ENCODE peak calls at places on chromosomes 16 and 17, in five cellular contexts. One of them, this sample, is unnamed.
A peak's percentile ranks its signal among the peaks of the same experiment; 100 is the strongest.

GRCh38 chr16:1163567-1164055 is 10.7 kb downstream of the CACNA1H start:
- DNase-seq in HEK293T: no peak
- DNase-seq in GM12878: no peak
- DNase-seq in K562: no peak
- DNase-seq in HepG2: no peak
- DNase-seq in this sample: no peak

GRCh38 chr16:12395266-12395665 is 408.4 kb downstream of the CPPED1 start:
- DNase-seq in HEK293T: no peak
- DNase-seq in GM12878: no peak
- DNase-seq in K562: no peak
- DNase-seq in HepG2: no peak
- DNase-seq in this sample: no peak

GRCh38 chr16:74677868-74678267 is 11.2 kb upstream of the RFWD3 start:
- DNase-seq in HEK293T: no peak
- DNase-seq in GM12878: no peak
- DNase-seq in K562: no peak
- DNase-seq in HepG2: no peak
- DNase-seq in this sample: no peak

GRCh38 chr17:83142619-83143018 is 63.2 kb downstream of the METRNL start:
- DNase-seq in HEK293T: no peak
- DNase-seq in GM12878: no peak
- DNase-seq in K562: no peak
- DNase-seq in HepG2: no peak
- DNase-seq in this sample: peak; percentile 28

GRCh38 chr16:22739077-22739476 is 74.9 kb upstream of the HS3ST2 start:
- DNase-seq in HEK293T: no peak
- DNase-seq in GM12878: no peak
- DNase-seq in K562: no peak
- DNase-seq in HepG2: no peak
- DNase-seq in this sample: no peak

GRCh38 chr16:31386157-31386984 is 6.8 kb upstream of the ITGAD start:
- DNase-seq in HEK293T: no peak
- DNase-seq in GM12878: no peak
- DNase-seq in K562: no peak
- DNase-seq in HepG2: no peak
- DNase-seq in this sample: no peak

GRCh38 chr16:88479795-88480760 is 27.0 kb downstream of the ZFPM1 start:
- DNase-seq in HEK293T: no peak
- DNase-seq in GM12878: no peak
- DNase-seq in K562: no peak
- DNase-seq in HepG2: no peak
- DNase-seq in this sample: no peak

GRCh38 chr16:58243528-58244004 is 45.7 kb upstream of the CSNK2A2 start:
- DNase-seq in HEK293T: no peak
- DNase-seq in GM12878: peak; percentile 91
- DNase-seq in K562: no peak
- DNase-seq in HepG2: no peak
- DNase-seq in this sample: no peak

GRCh38 chr17:26792486-26792885 is 501.4 kb upstream of the WSB1 start:
- DNase-seq in HEK293T: no peak
- DNase-seq in GM12878: peak; percentile 41
- DNase-seq in K562: no peak
- DNase-seq in HepG2: no peak
- DNase-seq in this sample: no peak

GRCh38 chr17:31398381-31399275 is 7.2 kb downstream of the RAB11FIP4 start:
- DNase-seq in HEK293T: no peak
- DNase-seq in GM12878: no peak
- DNase-seq in K562: no peak
- DNase-seq in HepG2: no peak
- DNase-seq in this sample: no peak

GRCh38 chr17:21676281-21677111 is 15.8 kb upstream of the KCNJ18 start:
- DNase-seq in HEK293T: no peak
- DNase-seq in GM12878: no peak
- DNase-seq in K562: no peak
- DNase-seq in HepG2: no peak
- DNase-seq in this sample: no peak

GRCh38 chr17:67531291-67531690 is 154.2 kb downstream of the PITPNC1 start:
- DNase-seq in HEK293T: no peak
- DNase-seq in GM12878: no peak
- DNase-seq in K562: no peak
- DNase-seq in HepG2: no peak
- DNase-seq in this sample: peak; percentile 50

GRCh38 chr17:61423967-61424649 is 24.5 kb downstream of the TBX2 start:
- DNase-seq in HEK293T: no peak
- DNase-seq in GM12878: no peak
- DNase-seq in K562: peak; percentile 1
- DNase-seq in HepG2: no peak
- DNase-seq in this sample: no peak

GRCh38 chr16:57335361-57335760 is 23.2 kb upstream of the CCL22 start:
- DNase-seq in HEK293T: no peak
- DNase-seq in GM12878: no peak
- DNase-seq in K562: no peak
- DNase-seq in HepG2: no peak
- DNase-seq in this sample: no peak

GRCh38 chr16:88705746-88706287 is 391 bp downstream of the RNF166 start:
- DNase-seq in HEK293T: peak; percentile 51
- DNase-seq in GM12878: no peak
- DNase-seq in K562: no peak
- DNase-seq in HepG2: no peak
- DNase-seq in this sample: no peak

GRCh38 chr16:54928421-54929089 is 2.1 kb upstream of the IRX5 start:
- DNase-seq in HEK293T: peak; percentile 45
- DNase-seq in GM12878: no peak
- DNase-seq in K562: peak; percentile 70
- DNase-seq in HepG2: no peak
- DNase-seq in this sample: peak; percentile 80

GRCh38 chr17:27669136-27669535 is 38.1 kb downstream of the LGALS9 start:
- DNase-seq in HEK293T: no peak
- DNase-seq in GM12878: no peak
- DNase-seq in K562: no peak
- DNase-seq in HepG2: no peak
- DNase-seq in this sample: no peak

DNA sequence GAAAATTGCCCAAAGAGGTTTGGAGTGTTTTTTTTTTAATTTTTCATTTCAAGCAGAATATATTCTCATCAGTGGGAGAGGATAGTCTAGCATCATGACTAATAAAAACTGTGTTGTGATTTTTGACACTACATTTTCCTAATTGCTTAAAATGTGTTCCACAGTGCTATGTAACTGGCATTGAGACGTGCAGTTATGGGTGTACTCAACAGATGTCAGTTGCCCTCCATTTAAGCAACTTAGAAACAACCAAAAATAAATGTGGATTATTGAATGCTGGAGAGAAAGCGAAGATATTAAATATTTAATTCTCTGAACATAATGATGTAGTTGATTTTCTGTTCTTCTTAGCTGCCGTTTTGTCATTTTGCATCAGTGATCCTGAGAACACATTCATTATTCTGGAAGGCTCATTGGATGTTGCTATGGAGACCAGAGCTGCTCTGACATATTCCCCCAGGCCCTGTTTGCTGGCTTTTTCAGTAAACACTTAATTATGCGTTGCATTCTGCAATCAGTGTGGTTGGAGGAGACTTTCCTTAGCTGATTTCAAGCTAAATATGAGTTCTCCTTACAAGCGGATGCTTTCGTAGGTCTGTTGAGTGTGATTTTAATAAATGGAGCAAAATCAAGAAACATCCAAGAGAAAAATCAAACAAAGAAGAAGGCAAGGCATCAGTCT is 38.3 kb upstream of the NUDT7 start:
- DNase-seq in HEK293T: no peak
- DNase-seq in GM12878: no peak
- DNase-seq in K562: no peak
- DNase-seq in HepG2: no peak
- DNase-seq in this sample: peak; percentile 59
- TF ChIP-seq FOXM1 in HEK293T: no peak
- TF ChIP-seq FOXM1 in GM12878: no peak
- TF ChIP-seq FOXM1 in K562: no peak
- TF ChIP-seq FOXM1 in HepG2: no peak
- TF ChIP-seq FOXM1 in this sample: no peak

GRCh38 chr17:2337811-2338657 is 733 bp downstream of the SGSM2 start:
- DNase-seq in HEK293T: peak; percentile 66
- DNase-seq in GM12878: no peak
- DNase-seq in K562: peak; percentile 76
- DNase-seq in HepG2: peak; percentile 46
- DNase-seq in this sample: peak; percentile 94

GRCh38 chr17:2331303-2331702 is 5.0 kb downstream of the TSR1 start:
- DNase-seq in HEK293T: no peak
- DNase-seq in GM12878: no peak
- DNase-seq in K562: no peak
- DNase-seq in HepG2: no peak
- DNase-seq in this sample: no peak

GRCh38 chr17:2337152-2337810 is at the start of gene SGSM2:
- DNase-seq in HEK293T: peak; percentile 73
- DNase-seq in GM12878: no peak
- DNase-seq in K562: peak; percentile 80
- DNase-seq in HepG2: peak; percentile 42
- DNase-seq in this sample: peak; percentile 98

GRCh38 chr17:2336215-2337151 is at the start of gene TSR1:
- DNase-seq in HEK293T: peak; percentile 98
- DNase-seq in GM12878: peak; percentile 55
- DNase-seq in K562: peak; percentile 85
- DNase-seq in HepG2: peak; percentile 87
- DNase-seq in this sample: peak; percentile 97

DNA sequence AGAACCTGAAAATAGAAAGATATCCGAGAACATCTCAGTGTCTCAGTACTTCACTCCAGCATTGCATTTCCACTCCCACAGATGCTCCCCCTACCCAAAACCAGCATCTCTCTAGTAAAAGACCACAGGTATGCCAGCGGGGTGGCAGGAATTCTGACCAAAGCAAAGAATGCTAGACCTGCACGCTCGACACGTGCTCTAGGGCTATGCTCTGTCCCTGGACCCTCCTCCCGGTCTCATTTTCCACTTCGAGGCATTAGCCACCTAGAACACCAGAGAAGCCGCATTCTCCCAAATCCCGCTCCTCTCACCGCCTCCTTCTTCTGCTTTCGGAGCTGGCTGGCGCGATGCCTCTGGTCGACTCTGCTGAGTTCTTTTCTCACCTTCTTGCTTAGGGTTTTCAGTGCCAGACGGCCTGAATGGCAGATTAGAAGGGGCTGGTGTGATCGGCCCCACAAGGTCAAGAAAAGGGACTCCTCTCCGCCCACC is 487 bp downstream of the TSR1 start:
- DNase-seq in HEK293T: no peak
- DNase-seq in GM12878: no peak
- DNase-seq in K562: peak; percentile 26
- DNase-seq in HepG2: no peak
- DNase-seq in this sample: peak; percentile 40
- TF ChIP-seq FOXM1 in HEK293T: no peak
- TF ChIP-seq FOXM1 in GM12878: no peak
- TF ChIP-seq FOXM1 in K562: no peak
- TF ChIP-seq FOXM1 in HepG2: no peak
- TF ChIP-seq FOXM1 in this sample: no peak

GRCh38 chr16:4290236-4290830 is 17.5 kb upstream of the TFAP4 start:
- DNase-seq in HEK293T: no peak
- DNase-seq in GM12878: no peak
- DNase-seq in K562: no peak
- DNase-seq in HepG2: peak; percentile 88
- DNase-seq in this sample: peak; percentile 1

GRCh38 chr16:4293181-4293716 is 20.4 kb upstream of the TFAP4 start:
- DNase-seq in HEK293T: no peak
- DNase-seq in GM12878: no peak
- DNase-seq in K562: no peak
- DNase-seq in HepG2: no peak
- DNase-seq in this sample: no peak

GRCh38 chr16:4297480-4297879 is 18.4 kb upstream of the GLIS2 start:
- DNase-seq in HEK293T: no peak
- DNase-seq in GM12878: no peak
- DNase-seq in K562: no peak
- DNase-seq in HepG2: no peak
- DNase-seq in this sample: no peak

GRCh38 chr16:4291699-4292098 is 18.9 kb upstream of the TFAP4 start:
- DNase-seq in HEK293T: no peak
- DNase-seq in GM12878: no peak
- DNase-seq in K562: no peak
- DNase-seq in HepG2: no peak
- DNase-seq in this sample: no peak

GRCh38 chr16:4293822-4294457 is 21.1 kb upstream of the TFAP4 start:
- DNase-seq in HEK293T: peak; percentile 67
- DNase-seq in GM12878: no peak
- DNase-seq in K562: no peak
- DNase-seq in HepG2: no peak
- DNase-seq in this sample: peak; percentile 93
- TF ChIP-seq FOXM1 in HEK293T: no peak
- TF ChIP-seq FOXM1 in GM12878: no peak
- TF ChIP-seq FOXM1 in K562: no peak
- TF ChIP-seq FOXM1 in HepG2: no peak
- TF ChIP-seq FOXM1 in this sample: no peak

DNA sequence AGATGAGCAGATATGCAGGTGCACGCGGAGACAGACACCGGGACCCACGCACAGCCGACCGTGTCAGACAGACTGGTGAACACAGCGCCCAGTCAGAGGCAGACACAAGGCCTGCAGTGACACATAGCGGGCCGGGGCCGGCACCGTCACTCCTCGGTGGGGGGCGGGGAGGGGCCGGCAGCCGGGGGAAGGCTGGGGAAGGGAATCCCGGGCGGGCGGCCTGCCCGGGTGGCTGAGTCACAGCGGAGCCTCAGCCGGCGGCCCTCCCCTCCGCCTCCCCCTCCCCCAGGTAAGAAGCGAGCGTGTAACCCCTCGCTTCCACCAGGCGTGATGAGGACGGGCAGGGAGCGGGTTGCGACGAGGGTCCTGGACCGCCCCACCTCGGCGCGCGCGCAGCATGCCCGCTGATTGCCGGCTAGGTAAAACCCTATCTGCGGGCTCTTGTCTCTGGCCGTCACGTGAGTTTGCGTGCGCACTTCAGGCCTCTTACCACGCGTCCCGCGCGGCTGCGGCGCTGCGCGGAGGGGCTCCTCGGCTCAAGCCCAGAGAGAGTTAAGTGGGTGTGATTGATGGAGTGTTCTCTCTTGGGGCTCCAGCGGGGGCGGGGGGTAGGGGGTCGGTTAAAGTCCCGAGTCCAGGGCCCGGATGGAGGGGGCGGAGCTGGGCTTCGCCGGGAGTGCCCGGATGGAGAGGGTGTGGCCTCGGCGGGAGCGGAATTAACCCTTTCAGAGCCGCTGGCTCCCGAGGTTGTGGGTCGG is 7.8 kb downstream of the KDM6B start:
- DNase-seq in HEK293T: peak; percentile 76
- DNase-seq in GM12878: no peak
- DNase-seq in K562: peak; percentile 75
- DNase-seq in HepG2: peak; percentile 80
- DNase-seq in this sample: peak; percentile 94
- TF ChIP-seq FOXM1 in HEK293T: no peak
- TF ChIP-seq FOXM1 in GM12878: no peak
- TF ChIP-seq FOXM1 in K562: no peak
- TF ChIP-seq FOXM1 in HepG2: no peak
- TF ChIP-seq FOXM1 in this sample: no peak